ENCODE peak calls at places on chromosome 7, in four cellular contexts. One of them, this sample, is unnamed.

GRCh38 chr7:121505540-121506182 is 109.6 kb upstream of the FAM3C start:
- DNase-seq in fibroblast of lung: no peak
- DNase-seq in stimulated activated naive CD4-positive, alpha-beta T cell: no peak
- DNase-seq in Kasumi-1: no peak
- DNase-seq in this sample: no peak

GRCh38 chr7:158357898-158358821 is 229.5 kb downstream of the PTPRN2 start:
- DNase-seq in fibroblast of lung: no peak
- DNase-seq in stimulated activated naive CD4-positive, alpha-beta T cell: no peak
- DNase-seq in Kasumi-1: no peak
- DNase-seq in this sample: no peak

GRCh38 chr7:20219446-20220292 is 2.5 kb upstream of the MACC1 start:
- DNase-seq in fibroblast of lung: peak
- DNase-seq in stimulated activated naive CD4-positive, alpha-beta T cell: no peak
- DNase-seq in Kasumi-1: peak
- DNase-seq in this sample: peak

GRCh38 chr7:46146454-46147255 is 225.6 kb upstream of the IGFBP3 start:
- DNase-seq in fibroblast of lung: peak
- DNase-seq in Kasumi-1: no peak
- DNase-seq in stimulated activated naive CD4-positive, alpha-beta T cell: no peak
- DNase-seq in this sample: no peak

GRCh38 chr7:2008101-2008935 is 224.4 kb downstream of the MAD1L1 start:
- DNase-seq in stimulated activated naive CD4-positive, alpha-beta T cell: no peak
- DNase-seq in fibroblast of lung: no peak
- DNase-seq in Kasumi-1: no peak
- DNase-seq in this sample: no peak

GRCh38 chr7:48964074-48964473 is 39.7 kb downstream of the CDC14C start:
- DNase-seq in Kasumi-1: no peak
- DNase-seq in stimulated activated naive CD4-positive, alpha-beta T cell: no peak
- DNase-seq in fibroblast of lung: peak
- DNase-seq in this sample: no peak

GRCh38 chr7:5643280-5643679 is 138.2 kb downstream of the RNF216 start:
- DNase-seq in fibroblast of lung: no peak
- DNase-seq in stimulated activated naive CD4-positive, alpha-beta T cell: no peak
- DNase-seq in Kasumi-1: peak
- DNase-seq in this sample: no peak

GRCh38 chr7:73879977-73880681 is 19.2 kb downstream of the TMEM270 start:
- DNase-seq in Kasumi-1: no peak
- DNase-seq in stimulated activated naive CD4-positive, alpha-beta T cell: no peak
- DNase-seq in fibroblast of lung: peak
- DNase-seq in this sample: no peak

GRCh38 chr7:128265906-128266300 is 24.8 kb downstream of the LEP start:
- DNase-seq in fibroblast of lung: no peak
- DNase-seq in Kasumi-1: no peak
- DNase-seq in stimulated activated naive CD4-positive, alpha-beta T cell: no peak
- DNase-seq in this sample: no peak

GRCh38 chr7:120993011-120993574 is 4.6 kb downstream of the CPED1 start:
- DNase-seq in stimulated activated naive CD4-positive, alpha-beta T cell: no peak
- DNase-seq in fibroblast of lung: peak
- DNase-seq in Kasumi-1: no peak
- DNase-seq in this sample: no peak

GRCh38 chr7:129225206-129225930 is 538 bp downstream of the AHCYL2 start:
- DNase-seq in stimulated activated naive CD4-positive, alpha-beta T cell: peak
- DNase-seq in Kasumi-1: peak
- DNase-seq in fibroblast of lung: peak
- DNase-seq in this sample: no peak

GRCh38 chr7:108158766-108159165 is 28.6 kb upstream of the LAMB4 start:
- DNase-seq in stimulated activated naive CD4-positive, alpha-beta T cell: no peak
- DNase-seq in fibroblast of lung: no peak
- DNase-seq in Kasumi-1: no peak
- DNase-seq in this sample: no peak

GRCh38 chr7:153027210-153027609 is 267.7 kb downstream of the ACTR3B start:
- DNase-seq in fibroblast of lung: no peak
- DNase-seq in Kasumi-1: no peak
- DNase-seq in stimulated activated naive CD4-positive, alpha-beta T cell: no peak
- DNase-seq in this sample: no peak

GRCh38 chr7:154676422-154677073 is 326.4 kb downstream of the PAXIP1 start:
- DNase-seq in stimulated activated naive CD4-positive, alpha-beta T cell: no peak
- DNase-seq in fibroblast of lung: no peak
- DNase-seq in Kasumi-1: no peak
- DNase-seq in this sample: no peak

GRCh38 chr7:767941-768729 is 41.1 kb upstream of the PRKAR1B start:
- DNase-seq in stimulated activated naive CD4-positive, alpha-beta T cell: no peak
- DNase-seq in Kasumi-1: no peak
- DNase-seq in fibroblast of lung: peak
- DNase-seq in this sample: peak

GRCh38 chr7:127588697-127589482 is 679 bp downstream of the ARF5 start:
- DNase-seq in fibroblast of lung: peak
- DNase-seq in Kasumi-1: peak
- DNase-seq in stimulated activated naive CD4-positive, alpha-beta T cell: peak
- DNase-seq in this sample: peak

GRCh38 chr7:38310601-38311057 is 37.2 kb upstream of the TARP start:
- DNase-seq in stimulated activated naive CD4-positive, alpha-beta T cell: no peak
- DNase-seq in Kasumi-1: peak
- DNase-seq in fibroblast of lung: peak
- DNase-seq in this sample: no peak

GRCh38 chr7:145382762-145383161 is 546.9 kb upstream of the TPK1 start:
- DNase-seq in fibroblast of lung: no peak
- DNase-seq in stimulated activated naive CD4-positive, alpha-beta T cell: no peak
- DNase-seq in Kasumi-1: no peak
- DNase-seq in this sample: no peak

This sample was measured in anterior cingulate cortex.